ENCODE peak calls at places on chromosome 7, in five cellular contexts. U is neuronal stem cell; E is upper lobe of right lung; O is colonic mucosa; I is CD8-positive, alpha-beta T cell. X is an unnamed sample. For H3K4me1, the result is how much of the 10 kb centered on the place peaks cover.

GRCh38 chr7:125563964-125564529 is 634.4 kb upstream of the POT1 start:
- DNase-seq in U (no peak), E (no peak), O (no peak), I (no peak), X (peak)

GRCh38 chr7:50940621-50941020 is 157.9 kb upstream of the GRB10 start:
- DNase-seq in U (no peak), E (no peak), O (no peak), I (no peak), X (no peak)

GRCh38 chr7:148483941-148484340 is 106.6 kb upstream of the C7orf33 start:
- DNase-seq in U (no peak), E (no peak), O (no peak), I (no peak), X (no peak)

GRCh38 chr7:138097064-138097741 is 20.9 kb downstream of the AKR1D1 start:
- DNase-seq in U (no peak), E (no peak), O (peak), I (no peak), X (peak)

GRCh38 chr7:18558503-18558902 is 63.0 kb downstream of the HDAC9 start:
- DNase-seq in U (no peak), E (no peak), O (no peak), I (no peak), X (no peak)

GRCh38 chr7:105010538-105011523 is 3.2 kb upstream of the KMT2E start:
- DNase-seq in U (no peak), E (no peak), O (no peak), I (no peak), X (peak)

GRCh38 chr7:1925349-1925748 is 255.3 kb downstream of the ELFN1 start:
- DNase-seq in U (no peak), E (no peak), O (no peak), I (peak), X (peak)

GRCh38 chr7:43479543-43479942 is 103.4 kb upstream of the STK17A start:
- DNase-seq in U (no peak), E (no peak), O (no peak), I (no peak), X (no peak)

GRCh38 chr7:3605222-3605621 is 304.2 kb downstream of the SDK1 start:
- DNase-seq in U (no peak), E (no peak), O (no peak), I (no peak), X (no peak)

GRCh38 chr7:127504715-127505114 is 80.7 kb downstream of the GCC1 start:
- DNase-seq in U (no peak), E (no peak), O (peak), I (no peak), X (peak)

GRCh38 chr7:150983893-150984368 is 5.8 kb upstream of the KCNH2 start:
- DNase-seq in U (peak), E (no peak), O (no peak), I (no peak), X (peak)

GRCh38 chr7:80618105-80618504 is 20.3 kb upstream of the CD36 start:
- DNase-seq in U (no peak), E (no peak), O (no peak), I (no peak), X (no peak)

GRCh38 chr7:64951250-64951848 is 39.5 kb downstream of the ZNF117 start:
- DNase-seq in U (peak), E (no peak), O (no peak), I (no peak), X (peak)

GRCh38 chr7:115124409-115124939 is 202.6 kb downstream of the MDFIC start:
- DNase-seq in U (no peak), E (no peak), O (no peak), I (no peak), X (no peak)

GRCh38 chr7:2512179-2512644 is 7.4 kb upstream of the LFNG start:
- DNase-seq in U (no peak), E (no peak), O (peak), I (peak), X (no peak)

GRCh38 chr7:46775020-46775419 is 806.9 kb downstream of the TNS3 start:
- DNase-seq in U (no peak), E (no peak), O (no peak), I (no peak), X (no peak)

GRCh38 chr7:116258734-116259133 is 48.4 kb downstream of the TES start:
- DNase-seq in U (peak), E (no peak), O (peak), I (no peak), X (peak)

GRCh38 chr7:113394856-113395255 is 276.5 kb upstream of the SMIM30 start:
- DNase-seq in U (no peak), E (no peak), O (no peak), I (no peak), X (peak)

GRCh38 chr7:140655511-140656408 is 15.1 kb upstream of the DENND2A start:
- DNase-seq in U (no peak), E (peak), O (no peak), I (no peak), X (no peak)

GRCh38 chr7:412313-412710 is 107.3 kb downstream of the PDGFA start:
- DNase-seq in U (no peak), E (no peak), O (no peak), I (no peak), X (no peak)

GRCh38 chr7:111931016-111931517 is 275.1 kb downstream of the DOCK4 start:
- DNase-seq in U (peak), E (no peak), O (no peak), I (no peak), X (peak)

GRCh38 chr7:134446923-134447322 is 12.0 kb downstream of the AKR1B1 start:
- DNase-seq in U (no peak), E (no peak), O (no peak), I (no peak), X (no peak)

GRCh38 chr7:40833541-40834234 is 698.9 kb downstream of the SUGCT start:
- DNase-seq in U (no peak), E (no peak), O (no peak), I (no peak), X (no peak)

GRCh38 chr7:151114151-151115090 is 28.1 kb downstream of the AGAP3 start:
- DNase-seq in U (no peak), E (peak), O (peak), I (no peak), X (peak)

GRCh38 chr7:138608292-138608691 is 92.9 kb downstream of the SVOPL start:
- DNase-seq in U (no peak), E (no peak), O (no peak), I (no peak), X (no peak)

GRCh38 chr7:20596653-20597052 is 18.8 kb upstream of the ABCB5 start:
- DNase-seq in U (no peak), E (no peak), O (no peak), I (no peak), X (no peak)

GRCh38 chr7:152341039-152341913 is 94.5 kb downstream of the KMT2C start:
- DNase-seq in U (no peak), E (no peak), O (peak), I (no peak), X (peak)

GRCh38 chr7:19619122-19619521 is 89.7 kb downstream of the POLR1F start:
- DNase-seq in U (no peak), E (no peak), O (no peak), I (no peak), X (no peak)

GRCh38 chr7:67371429-67372305 is 375.0 kb downstream of the TYW1 start:
- DNase-seq in U (peak), E (peak), O (peak), I (peak), X (peak)

GRCh38 chr7:42162560-42163325 is 74.3 kb downstream of the GLI3 start:
- DNase-seq in U (no peak), E (no peak), O (no peak), I (no peak), X (no peak)
- H3K4me1 ChIP-seq in U (under half), E (under half), O (under half), I (under half), X (under half)

GRCh38 chr7:94062372-94062771 is 58.2 kb upstream of the BET1 start:
- DNase-seq in U (no peak), E (no peak), O (no peak), I (no peak), X (no peak)
- H3K4me3 ChIP-seq in U (no peak), E (no peak), O (no peak), I (no peak), X (no peak)

GRCh38 chr7:22972207-22972606 is 41.7 kb downstream of the HYCC1 start:
- DNase-seq in U (no peak), E (no peak), O (no peak), I (no peak), X (no peak)

DNA sequence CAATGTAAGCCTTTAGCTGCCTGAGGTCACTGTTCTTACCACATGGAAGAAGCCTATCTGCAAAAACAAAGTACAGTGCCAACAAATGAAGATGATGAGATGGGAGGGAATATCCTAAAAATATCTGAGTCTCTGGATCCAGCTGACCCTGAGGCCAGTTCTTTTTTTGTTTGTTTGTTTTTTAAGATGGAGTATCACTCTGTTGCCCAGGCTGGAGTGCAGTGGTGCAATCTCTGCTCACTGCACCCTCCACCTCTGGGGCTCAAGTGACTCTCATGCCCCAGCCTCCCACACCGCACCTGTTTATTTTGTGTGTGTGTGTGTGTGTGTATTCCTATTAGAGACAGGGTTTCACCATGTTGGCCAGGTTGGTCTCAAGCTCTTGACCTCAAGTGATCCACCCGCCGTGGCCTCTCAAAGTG is 44.9 kb downstream of the HYCC1 start:
- DNase-seq in U (no peak), E (peak), O (no peak), I (no peak), X (no peak)
- H3K4me1 ChIP-seq in U (under half), E (under half), O (under half), I (under half), X (under half)

GRCh38 chr7:27161721-27162547 is 3.4 kb downstream of the HOXA9 start:
- DNase-seq in U (no peak), E (peak), O (no peak), I (no peak), X (peak)
- H3K4me3 ChIP-seq in U (no peak), E (no peak), O (peak), I (no peak), X (no peak)

DNA sequence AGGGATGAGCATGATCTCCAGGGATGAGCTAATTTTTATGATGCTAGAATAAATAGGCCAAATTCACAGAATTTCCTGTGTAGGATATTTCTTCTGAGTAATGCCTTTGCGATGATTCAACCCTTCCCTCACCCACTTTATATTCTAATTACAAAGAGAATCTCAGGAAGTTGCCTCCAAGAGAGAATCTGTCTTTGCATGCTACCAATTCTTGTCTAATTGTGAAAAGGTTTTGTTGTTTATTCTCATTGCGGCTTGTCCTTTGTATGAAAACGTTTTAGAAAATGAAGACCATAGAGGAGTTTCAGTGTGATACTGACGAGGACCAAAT is 6.3 kb downstream of the C7orf57 start:
- DNase-seq in U (no peak), E (no peak), O (no peak), I (no peak), X (no peak)
- H3K4me1 ChIP-seq in U (under half), E (under half), O (under half), I (under half), X (under half)